ENCODE peak calls at places on chromosomes 7 and 10, in nine cellular contexts. Z is BE2C, L is A549, R is foreskin fibroblast, A is bronchial epithelial cell, M is coronary artery, X is choroid plexus epithelial cell, O is right lobe of liver, C is AG10803. U is an unnamed sample.

GRCh38 chr7:34575006-34575405 is 83.0 kb upstream of the NPSR1 start:
- DNase-seq in Z (no peak), L (no peak), R (no peak), A (no peak), M (no peak), X (no peak), O (no peak), C (no peak), U (no peak)

GRCh38 chr10:74433993-74434392 is 283.0 kb downstream of the ADK start:
- DNase-seq in Z (no peak), L (no peak), R (no peak), A (no peak), M (no peak), X (no peak), O (no peak), C (no peak), U (no peak)

GRCh38 chr7:93198472-93198871 is 27.8 kb downstream of the HEPACAM2 start:
- DNase-seq in Z (no peak), L (no peak), R (no peak), A (no peak), M (no peak), X (no peak), O (no peak), C (no peak), U (no peak)

GRCh38 chr7:134478707-134479106 is 19.8 kb upstream of the AKR1B1 start:
- DNase-seq in Z (no peak), L (no peak), R (no peak), A (peak; percentile 25), M (no peak), X (peak; percentile 49), O (no peak), C (no peak), U (no peak)

GRCh38 chr10:31536297-31536696 is 217.3 kb downstream of the ZEB1 start:
- DNase-seq in Z (no peak), L (no peak), R (peak; percentile 16), A (no peak), M (no peak), X (no peak), O (no peak), C (peak; percentile 36), U (no peak)

GRCh38 chr10:17586741-17587720 is 30.1 kb downstream of the HACD1 start:
- DNase-seq in Z (no peak), L (no peak), R (peak; percentile 20), A (peak; percentile 29), M (no peak), X (peak; percentile 52), O (no peak), C (peak; percentile 5), U (no peak)

GRCh38 chr7:135718794-135719436 is 9.1 kb downstream of the SLC13A4 start:
- DNase-seq in Z (no peak), L (no peak), R (no peak), A (no peak), M (no peak), X (no peak), O (no peak), C (no peak), U (no peak)

GRCh38 chr7:142461437-142461836 is 203.6 kb upstream of the PRSS58 start:
- DNase-seq in Z (no peak), L (no peak), R (peak; percentile 94), A (peak; percentile 83), M (no peak), X (peak; percentile 86), O (no peak), C (peak; percentile 96), U (no peak)

GRCh38 chr7:115357213-115357999 is 435.5 kb downstream of the MDFIC start:
- DNase-seq in Z (no peak), L (no peak), R (peak; percentile 99), A (no peak), M (no peak), X (no peak), O (no peak), C (peak; percentile 54), U (no peak)

GRCh38 chr10:104406715-104407517 is 53.3 kb downstream of the CFAP58 start:
- DNase-seq in Z (no peak), L (peak; percentile 11), R (peak; percentile 34), A (peak; percentile 67), M (no peak), X (peak; percentile 84), O (no peak), C (peak; percentile 64), U (no peak)

GRCh38 chr7:36215017-36215621 is 62.1 kb downstream of the EEPD1 start:
- DNase-seq in Z (peak; percentile 57), L (no peak), R (no peak), A (no peak), M (no peak), X (peak; percentile 82), O (no peak), C (no peak), U (no peak)

GRCh38 chr10:43386549-43386948 is 15.1 kb downstream of the FXYD4 start:
- DNase-seq in Z (no peak), L (no peak), R (no peak), A (no peak), M (no peak), X (no peak), O (no peak), C (no peak), U (no peak)

GRCh38 chr10:53111529-53111928 is 338.9 kb upstream of the MBL2 start:
- DNase-seq in Z (no peak), L (no peak), R (no peak), A (peak; percentile 19), M (no peak), X (no peak), O (no peak), C (no peak), U (no peak)

GRCh38 chr10:35079763-35080162 is 10.4 kb downstream of the CUL2 start:
- DNase-seq in Z (peak; percentile 10), L (peak; percentile 42), R (peak; percentile 78), A (peak; percentile 80), M (no peak), X (peak; percentile 79), O (no peak), C (peak; percentile 83), U (peak; percentile 42)

GRCh38 chr10:110491346-110491745 is 6.4 kb upstream of the DUSP5 start:
- DNase-seq in Z (no peak), L (no peak), R (no peak), A (no peak), M (no peak), X (no peak), O (no peak), C (no peak), U (peak; percentile 12)

GRCh38 chr10:78892383-78893191 is 176.2 kb upstream of the ZMIZ1 start:
- DNase-seq in Z (peak; percentile 24), L (no peak), R (no peak), A (no peak), M (no peak), X (peak; percentile 11), O (no peak), C (no peak), U (peak; percentile 30)

GRCh38 chr7:139647812-139648616 is 124.5 kb downstream of the CLEC2L start:
- DNase-seq in Z (no peak), L (no peak), R (peak; percentile 11), A (no peak), M (no peak), X (peak; percentile 38), O (no peak), C (peak; percentile 18), U (no peak)

GRCh38 chr7:108367314-108367713 is 88.9 kb downstream of the NRCAM start:
- DNase-seq in Z (no peak), L (no peak), R (no peak), A (no peak), M (no peak), X (no peak), O (no peak), C (no peak), U (no peak)

GRCh38 chr7:45259966-45260646 is 102.5 kb downstream of the RAMP3 start:
- DNase-seq in Z (peak; percentile 75), L (peak; percentile 60), R (no peak), A (peak; percentile 7), M (no peak), X (peak; percentile 32), O (peak; percentile 66), C (peak; percentile 15), U (peak; percentile 27)

GRCh38 chr7:151728746-151729145 is 148.2 kb downstream of the PRKAG2 start:
- DNase-seq in Z (no peak), L (no peak), R (no peak), A (no peak), M (no peak), X (no peak), O (no peak), C (no peak), U (no peak)

GRCh38 chr7:25949672-25950487 is 202.1 kb upstream of the NFE2L3 start:
- DNase-seq in Z (peak; percentile 19), L (no peak), R (no peak), A (no peak), M (no peak), X (no peak), O (peak; percentile 71), C (no peak), U (no peak)

GRCh38 chr10:36096571-36096970 is 454.5 kb upstream of the FZD8 start:
- DNase-seq in Z (no peak), L (no peak), R (no peak), A (peak; percentile 67), M (no peak), X (peak; percentile 35), O (no peak), C (peak; percentile 16), U (no peak)

GRCh38 chr7:25642849-25643248 is 414.6 kb upstream of the NPVF start:
- DNase-seq in Z (no peak), L (no peak), R (no peak), A (peak; percentile 67), M (no peak), X (peak; percentile 55), O (no peak), C (no peak), U (no peak)

GRCh38 chr7:84317536-84317935 is 122.9 kb upstream of the SEMA3A start:
- DNase-seq in Z (no peak), L (no peak), R (no peak), A (no peak), M (no peak), X (no peak), O (no peak), C (peak; percentile 62), U (no peak)
- H3K4me3 ChIP-seq in Z (no peak overlapping the region), L (no peak overlapping the region), R (no peak overlapping the region), A (no peak overlapping the region), M (no peak overlapping the region), X (no peak overlapping the region), O (no peak overlapping the region), C (no peak overlapping the region), U (peak overlapping the region; percentile 44)

GRCh38 chr10:24617771-24618396 is 105.8 kb downstream of the ARHGAP21 start:
- DNase-seq in Z (peak; percentile 51), L (peak; percentile 45), R (no peak), A (peak; percentile 38), M (no peak), X (peak; percentile 58), O (peak; percentile 53), C (peak; percentile 41), U (peak; percentile 31)
- H3K4me3 ChIP-seq in Z (no peak overlapping the region), L (no peak overlapping the region), R (no peak overlapping the region), A (no peak overlapping the region), M (no peak overlapping the region), X (no peak overlapping the region), O (no peak overlapping the region), C (no peak overlapping the region), U (no peak overlapping the region)

GRCh38 chr10:86399514-86399878 is 32.9 kb upstream of the GRID1 start:
- DNase-seq in Z (no peak), L (no peak), R (no peak), A (no peak), M (no peak), X (no peak), O (no peak), C (no peak), U (no peak)
- H3K4me3 ChIP-seq in Z (no peak overlapping the region), L (no peak overlapping the region), R (peak overlapping the region; percentile 64), A (no peak overlapping the region), M (peak overlapping the region; percentile 87), X (no peak overlapping the region), O (no peak overlapping the region), C (peak overlapping the region; percentile 71), U (peak overlapping the region; percentile 58)

GRCh38 chr7:77239471-77239870 is 39.9 kb upstream of the FGL2 start:
- DNase-seq in Z (no peak), L (no peak), R (no peak), A (no peak), M (no peak), X (no peak), O (no peak), C (no peak), U (no peak)
- H3K4me3 ChIP-seq in Z (no peak overlapping the region), L (no peak overlapping the region), R (no peak overlapping the region), A (no peak overlapping the region), M (no peak overlapping the region), X (no peak overlapping the region), O (no peak overlapping the region), C (no peak overlapping the region), U (no peak overlapping the region)